ENCODE peak calls at places on chromosomes 13 and 19, in eight cellular contexts. E, S, I, J, P, R, Y and L are unnamed samples.

GRCh38 chr19:49114630-49115363 is 627 bp downstream of the LIN7B start:
- DNase-seq in P (peak; percentile 52), I (peak; percentile 69), R (peak; percentile 76), J (peak; percentile 25), S (peak; percentile 68), E (peak; percentile 36), Y (no peak), L (peak; percentile 54)

GRCh38 chr13:48559638-48560320 is 26.9 kb upstream of the RCBTB2 start:
- DNase-seq in S (peak; percentile 40), R (no peak), I (no peak), P (no peak), Y (no peak), J (no peak), E (no peak), L (no peak)

GRCh38 chr13:110509971-110510786 is 51.3 kb downstream of the RAB20 start:
- DNase-seq in Y (no peak), J (peak; percentile 1), I (no peak), S (no peak), R (peak; percentile 51), P (no peak), E (no peak), L (no peak)

GRCh38 chr13:36358352-36358751 is 12.2 kb upstream of the SPART start:
- DNase-seq in E (no peak), J (no peak), I (no peak), P (no peak), S (no peak), Y (no peak), R (no peak), L (no peak)

GRCh38 chr13:30904043-30904442 is 2.0 kb upstream of the MEDAG start:
- DNase-seq in E (no peak), J (no peak), I (no peak), R (no peak), S (peak; percentile 47), Y (no peak), P (no peak), L (no peak)

GRCh38 chr19:11738746-11739620 is at the start of gene ZNF823:
- DNase-seq in S (peak; percentile 98), Y (peak; percentile 99), J (peak; percentile 99), R (peak; percentile 100), P (peak; percentile 100), I (peak; percentile 100), E (peak; percentile 100), L (peak; percentile 99)

GRCh38 chr13:71722206-71722605 is 144.8 kb downstream of the DACH1 start:
- DNase-seq in P (no peak), E (no peak), Y (no peak), R (no peak), I (no peak), S (no peak), J (no peak), L (no peak)

GRCh38 chr19:2495130-2495641 is 19.3 kb downstream of the GADD45B start:
- DNase-seq in R (peak; percentile 89), J (no peak), I (peak; percentile 93), S (peak; percentile 89), P (peak; percentile 80), Y (no peak), E (peak; percentile 59), L (peak; percentile 66)

GRCh38 chr19:43430142-43430710 is 15.5 kb downstream of the TEX101 start:
- DNase-seq in S (peak; percentile 48), J (no peak), Y (no peak), P (no peak), E (no peak), R (no peak), I (peak; percentile 33), L (no peak)

GRCh38 chr19:29678484-29679106 is 13.3 kb downstream of the PLEKHF1 start:
- DNase-seq in S (no peak), I (no peak), Y (no peak), E (peak; percentile 72), R (peak; percentile 57), J (no peak), P (peak; percentile 68), L (peak; percentile 75)

GRCh38 chr13:114111577-114111976 is 20.8 kb downstream of the RASA3 start:
- DNase-seq in I (no peak), R (no peak), J (no peak), E (no peak), S (peak; percentile 31), P (no peak), Y (no peak), L (no peak)

GRCh38 chr13:21427741-21428140 is 31.4 kb downstream of the ZDHHC20 start:
- DNase-seq in I (no peak), Y (no peak), R (no peak), P (no peak), E (no peak), S (no peak), J (no peak), L (no peak)

GRCh38 chr13:97141564-97142005 is 80.5 kb upstream of the MBNL2 start:
- DNase-seq in Y (peak; percentile 72), E (peak; percentile 21), S (peak; percentile 79), R (peak; percentile 18), I (peak; percentile 91), J (no peak), P (peak; percentile 67), L (peak; percentile 30)

GRCh38 chr13:24181991-24182702 is 21.6 kb downstream of the SPATA13 start:
- DNase-seq in S (no peak), P (no peak), J (peak; percentile 7), Y (no peak), I (peak; percentile 39), E (no peak), R (no peak), L (no peak)

GRCh38 chr13:28650284-28650683 is 8.6 kb upstream of the POMP start:
- DNase-seq in S (no peak), E (no peak), I (no peak), Y (no peak), P (no peak), J (no peak), R (no peak), L (no peak)

GRCh38 chr13:23637813-23638212 is 67.6 kb downstream of the TNFRSF19 start:
- DNase-seq in R (peak; percentile 34), Y (no peak), J (no peak), P (no peak), I (no peak), E (no peak), S (no peak), L (no peak)

GRCh38 chr19:5973867-5974635 is 3.9 kb downstream of the RANBP3 start:
- DNase-seq in P (no peak), Y (no peak), I (no peak), R (no peak), J (no peak), E (no peak), S (no peak), L (no peak)

GRCh38 chr13:42490676-42491075 is 83.3 kb upstream of the TNFSF11 start:
- DNase-seq in Y (no peak), J (no peak), P (no peak), S (no peak), E (no peak), R (no peak), I (no peak), L (no peak)

GRCh38 chr13:49206641-49207040 is 13.5 kb upstream of the MLNR start:
- DNase-seq in I (no peak), S (no peak), E (no peak), R (no peak), J (no peak), Y (no peak), P (no peak), L (no peak)

GRCh38 chr13:37326319-37326718 is 220.9 kb upstream of the CSNK1A1L start:
- DNase-seq in S (peak; percentile 43), E (no peak), R (no peak), P (no peak), I (no peak), J (no peak), Y (no peak), L (no peak)

GRCh38 chr19:13008926-13009787 is 13.9 kb downstream of the NFIX start:
- DNase-seq in P (no peak), S (no peak), Y (no peak), I (no peak), J (no peak), R (no peak), E (no peak), L (peak; percentile 23)

GRCh38 chr13:91017669-91018053 is 329.8 kb upstream of the MIR17HG start:
- DNase-seq in E (no peak), Y (no peak), J (no peak), P (no peak), I (no peak), R (no peak), S (no peak), L (no peak)

GRCh38 chr13:94065741-94066140 is 413.7 kb downstream of the DCT start:
- DNase-seq in E (no peak), R (no peak), Y (no peak), P (no peak), I (no peak), J (no peak), S (no peak), L (no peak)

DNA sequence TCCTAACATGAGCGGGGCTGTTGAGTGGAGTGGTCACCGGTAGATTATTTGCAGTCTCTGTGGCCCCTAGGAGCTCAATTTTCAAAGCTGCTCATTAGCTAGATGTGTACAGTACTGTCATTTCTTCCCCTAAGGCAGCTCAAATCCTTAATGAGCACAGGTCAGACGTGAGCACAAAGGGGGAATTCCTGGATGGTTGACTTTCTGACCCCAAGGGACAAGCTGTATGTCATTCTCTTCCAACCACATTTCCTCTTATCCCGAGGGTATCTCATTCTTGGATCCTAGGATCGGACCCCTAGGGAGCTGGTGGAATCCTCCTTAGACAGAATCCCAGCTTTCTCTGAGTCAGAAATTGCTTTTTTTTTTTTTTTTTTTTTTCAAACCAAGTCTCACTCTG is 5.7 kb upstream of the OR7G3 start:
- DNase-seq in Y (no peak), P (no peak), S (no peak), J (no peak), R (no peak), E (no peak), I (no peak), L (no peak)
- H3K4me3 ChIP-seq in Y (no peak overlapping the region), P (no peak overlapping the region), S (no peak overlapping the region), J (no peak overlapping the region), R (no peak overlapping the region), E (no peak overlapping the region), I (no peak overlapping the region), L (no peak overlapping the region)

GRCh38 chr19:33797821-33798633 is 1.4 kb downstream of the KCTD15 start:
- DNase-seq in P (no peak), J (peak; percentile 60), S (peak; percentile 66), I (peak; percentile 84), R (peak; percentile 71), E (no peak), Y (no peak), L (peak; percentile 74)
- H3K4me3 ChIP-seq in P (peak overlapping the region; percentile 57), J (peak overlapping the region; percentile 79), S (peak overlapping the region; percentile 79), I (peak overlapping the region; percentile 81), R (peak overlapping the region; percentile 82), E (peak overlapping the region; percentile 78), Y (peak overlapping the region; percentile 77), L (peak overlapping the region; percentile 92)

GRCh38 chr13:78022164-78022877 is 103.7 kb upstream of the EDNRB start:
- DNase-seq in I (peak; percentile 19), S (peak; percentile 74), E (peak; percentile 24), P (peak; percentile 32), Y (no peak), J (peak; percentile 73), R (peak; percentile 40), L (no peak)
- H3K4me3 ChIP-seq in I (no peak overlapping the region), S (no peak overlapping the region), E (no peak overlapping the region), P (no peak overlapping the region), Y (no peak overlapping the region), J (no peak overlapping the region), R (no peak overlapping the region), L (no peak overlapping the region)

DNA sequence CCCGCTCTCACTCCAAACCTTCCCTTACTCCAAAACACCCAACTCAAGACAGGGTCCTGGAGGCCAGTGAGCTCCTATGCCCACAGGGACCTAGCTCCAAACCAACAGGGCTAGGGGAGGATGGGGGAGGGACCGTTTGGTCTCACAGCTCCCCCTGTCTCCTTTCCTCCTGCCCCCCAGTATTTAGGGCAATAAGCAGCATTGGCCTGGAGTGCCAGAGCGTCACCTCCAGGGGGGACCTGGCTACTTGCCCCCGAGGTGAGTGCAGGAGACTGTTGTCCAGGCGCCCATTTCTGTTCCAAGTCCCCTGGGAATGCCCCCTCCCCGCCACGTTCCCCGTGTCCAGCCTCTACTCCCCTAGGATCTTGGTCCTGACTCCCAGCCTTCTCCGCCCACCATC is 792 bp downstream of the RETN start:
- DNase-seq in R (no peak), J (no peak), E (no peak), Y (no peak), S (no peak), P (no peak), I (no peak), L (no peak)
- H3K4me3 ChIP-seq in R (no peak overlapping the region), J (no peak overlapping the region), E (no peak overlapping the region), Y (no peak overlapping the region), S (no peak overlapping the region), P (no peak overlapping the region), I (no peak overlapping the region), L (no peak overlapping the region)